ENCODE peak calls at places on chromosome 2, in seven cellular contexts. A is tibial artery, X is NCI-H146, Y is neural progenitor cell, O is Right ventricle myocardium superior, P is neuronal stem cell, R is H9. L is an unnamed sample.

GRCh38 chr2:175227382-175227781 is 45.9 kb upstream of the ATP5MC3 start:
- DNase-seq in A (no peak), X (no peak), Y (no peak), O (no peak), P (no peak), R (no peak), L (no peak)

GRCh38 chr2:209091026-209091425 is 332.8 kb upstream of the MAP2 start:
- DNase-seq in A (no peak), X (no peak), Y (no peak), O (no peak), P (no peak), R (no peak), L (no peak)

GRCh38 chr2:180743412-180743811 is 237.0 kb upstream of the UBE2E3 start:
- DNase-seq in A (no peak), X (no peak), Y (no peak), O (no peak), P (no peak), R (no peak), L (no peak)

GRCh38 chr2:105895995-105896764 is 151.5 kb downstream of the NCK2 start:
- DNase-seq in A (no peak), X (no peak), Y (no peak), O (no peak), P (no peak), R (no peak), L (no peak)

GRCh38 chr2:148604927-148605326 is 39.6 kb upstream of the EPC2 start:
- DNase-seq in A (no peak), X (no peak), Y (no peak), O (no peak), P (no peak), R (no peak), L (no peak)

GRCh38 chr2:3982160-3982559 is 278.8 kb downstream of the DCDC2C start:
- DNase-seq in A (no peak), X (no peak), Y (no peak), O (no peak), P (no peak), R (no peak), L (no peak)

GRCh38 chr2:100592226-100592625 is 29.4 kb downstream of the PDCL3 start:
- DNase-seq in A (no peak), X (no peak), Y (no peak), O (no peak), P (no peak), R (no peak), L (no peak)

GRCh38 chr2:211455225-211455841 is 898.9 kb downstream of the CPS1 start:
- DNase-seq in A (no peak), X (peak), Y (peak), O (no peak), P (peak), R (peak), L (no peak)

L was measured in psoas muscle.